ENCODE peak calls at places on chromosomes 1 and 21, in six cellular contexts. A is stomach, B is prostate gland, H is spleen, K is endothelial cell of umbilical vein, G is transverse colon. P is an unnamed sample.
A peak's percentile ranks its signal among the peaks of the same experiment; 100 is the strongest.

GRCh38 chr1:54794401-54795099 is 6.6 kb downstream of the TTC22 start:
- DNase-seq in H (peak; percentile 49), G (peak; percentile 81), K (no peak), B (peak; percentile 77), A (peak; percentile 53), P (no peak)

GRCh38 chr1:102466487-102466886 is 469.8 kb upstream of the OLFM3 start:
- DNase-seq in K (no peak), H (no peak), G (no peak), B (no peak), A (no peak), P (no peak)

GRCh38 chr1:97192872-97193572 is 471.4 kb downstream of the PTBP2 start:
- DNase-seq in K (peak; percentile 97), G (no peak), H (no peak), B (peak; percentile 34), A (peak; percentile 55), P (no peak)

GRCh38 chr1:70542856-70543255 is 131.8 kb downstream of the CTH start:
- DNase-seq in B (no peak), K (no peak), H (no peak), A (no peak), G (no peak), P (no peak)

GRCh38 chr21:21612446-21612845 is 614.2 kb downstream of the NCAM2 start:
- DNase-seq in A (no peak), K (peak; percentile 47), B (no peak), G (no peak), H (no peak), P (no peak)

GRCh38 chr1:1377540-1378205 is 2.7 kb upstream of the AURKAIP1 start:
- DNase-seq in H (no peak), G (no peak), A (no peak), K (no peak), B (no peak), P (no peak)

GRCh38 chr1:15756143-15757015 is 2.2 kb upstream of the FBLIM1 start:
- DNase-seq in A (peak; percentile 80), H (no peak), G (peak; percentile 87), K (peak; percentile 47), B (peak; percentile 55), P (no peak)

GRCh38 chr1:181021811-181022434 is 747 bp downstream of the STX6 start:
- DNase-seq in K (peak; percentile 96), G (peak; percentile 62), A (no peak), B (peak; percentile 70), H (peak; percentile 88), P (peak; percentile 82)

GRCh38 chr1:27873671-27874384 is 1.5 kb downstream of the THEMIS2 start:
- DNase-seq in K (peak; percentile 57), A (no peak), H (peak; percentile 91), G (peak; percentile 47), B (no peak), P (peak; percentile 75)

GRCh38 chr1:81801032-81801833 is 499 bp downstream of the ADGRL2 start:
- DNase-seq in K (peak; percentile 91), A (peak; percentile 68), G (peak; percentile 60), B (peak; percentile 91), H (peak; percentile 80), P (peak; percentile 93)

GRCh38 chr1:63557365-63557987 is 34.2 kb downstream of the EFCAB7 start:
- DNase-seq in G (peak; percentile 31), B (no peak), A (no peak), K (peak; percentile 52), H (no peak), P (no peak)

GRCh38 chr1:201563406-201563780 is 24.5 kb downstream of the NAV1 start:
- DNase-seq in B (no peak), K (no peak), A (no peak), H (no peak), G (no peak), P (peak; percentile 41)

GRCh38 chr1:99975569-99975968 is 5.8 kb downstream of the SLC35A3 start:
- DNase-seq in H (no peak), K (no peak), G (peak; percentile 48), B (no peak), A (no peak), P (no peak)

GRCh38 chr1:39117985-39118384 is 86.5 kb upstream of the MACF1 start:
- DNase-seq in G (no peak), B (no peak), K (no peak), H (no peak), A (no peak), P (no peak)

GRCh38 chr1:175470591-175470990 is 272.8 kb downstream of the TNR start:
- DNase-seq in B (no peak), H (no peak), K (no peak), A (no peak), G (no peak), P (no peak)

GRCh38 chr1:64042331-64043100 is 160.9 kb upstream of the UBE2U start:
- DNase-seq in H (no peak), K (peak; percentile 43), G (no peak), B (peak; percentile 73), A (peak; percentile 57), P (peak; percentile 74)

GRCh38 chr1:223331301-223331700 is 32.7 kb downstream of the SUSD4 start:
- DNase-seq in K (no peak), A (no peak), H (no peak), G (no peak), B (no peak), P (no peak)

GRCh38 chr1:22470227-22470626 is 18.6 kb downstream of the ZBTB40 start:
- DNase-seq in B (no peak), G (no peak), H (no peak), K (no peak), A (no peak), P (no peak)

GRCh38 chr1:210407207-210407886 is 78.6 kb downstream of the HHAT start:
- DNase-seq in H (peak; percentile 84), G (peak; percentile 76), B (peak; percentile 65), K (peak; percentile 61), A (peak; percentile 77), P (peak; percentile 74)

GRCh38 chr1:226820935-226821718 is 49.3 kb upstream of the PSEN2 start:
- DNase-seq in G (peak; percentile 72), B (peak; percentile 24), K (peak; percentile 96), A (peak; percentile 52), H (no peak), P (peak; percentile 99)

GRCh38 chr1:86062458-86062857 is 94.1 kb downstream of the COL24A1 start:
- DNase-seq in K (peak; percentile 8), B (no peak), A (no peak), H (no peak), G (no peak), P (no peak)

GRCh38 chr1:110011527-110012041 is 22.8 kb upstream of the STRIP1 start:
- DNase-seq in B (peak; percentile 43), G (peak; percentile 50), K (peak; percentile 49), H (no peak), A (peak; percentile 33), P (no peak)

GRCh38 chr1:20472860-20473711 is 12.9 kb downstream of the CAMK2N1 start:
- DNase-seq in G (peak; percentile 56), B (no peak), A (peak; percentile 50), K (peak; percentile 62), H (no peak), P (peak; percentile 80)

GRCh38 chr1:92184632-92185031 is 33.1 kb upstream of the C1orf146 start:
- DNase-seq in K (no peak), G (no peak), H (no peak), B (no peak), A (no peak), P (no peak)

GRCh38 chr1:168234846-168235547 is 9.2 kb downstream of the SFT2D2 start:
- DNase-seq in B (no peak), H (no peak), K (peak; percentile 64), G (no peak), A (no peak), P (no peak)

DNA sequence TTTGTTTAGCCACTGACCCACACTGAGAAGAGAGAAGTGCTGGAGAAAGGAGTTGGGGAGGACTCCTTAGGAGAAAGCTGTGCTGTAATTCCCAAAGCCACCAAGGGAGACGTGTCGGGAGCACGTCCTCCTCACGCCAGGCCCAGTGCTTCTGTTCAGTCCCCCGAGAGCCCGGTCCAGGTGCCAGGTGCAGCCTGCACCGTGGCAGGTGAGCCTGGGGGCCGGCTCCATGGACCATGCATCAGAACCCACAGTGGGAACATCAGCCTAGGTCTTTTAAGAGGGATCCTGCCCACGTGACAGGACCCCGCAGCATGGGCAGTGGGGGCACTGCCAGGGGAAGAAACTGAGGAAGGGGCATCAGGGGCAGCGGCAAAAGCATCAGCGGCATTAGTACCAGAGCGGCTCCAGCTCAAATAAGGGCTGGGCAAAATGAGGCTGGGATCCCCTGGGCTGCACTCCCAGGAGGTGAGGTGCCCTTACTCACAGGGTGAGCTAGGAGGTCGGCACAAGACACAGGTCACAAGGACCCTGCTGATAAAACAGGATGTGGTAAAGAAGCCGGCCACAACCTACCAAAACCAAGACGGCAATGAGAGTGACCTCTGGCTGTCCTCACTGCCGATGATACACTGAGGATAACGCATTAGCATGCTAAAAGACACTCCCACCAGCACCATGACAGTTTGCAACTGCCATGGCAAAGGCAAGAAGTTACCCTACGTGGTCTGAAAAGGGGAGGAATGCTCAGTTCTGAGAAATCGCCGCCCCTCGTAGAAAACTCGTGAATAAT is 24.6 kb upstream of the PRDM15 start:
- DNase-seq in G (no peak), A (no peak), H (no peak), B (no peak), K (no peak), P (peak; percentile 40)
- H3K36me3 ChIP-seq in G (no peaks in the 10 kb centered on the region), A (peaks cover 93% of the 10 kb centered on the region), H (peaks cover 69% of the 10 kb centered on the region), B (peaks cover 6% of the 10 kb centered on the region), K (peaks cover 18% of the 10 kb centered on the region), P (peaks cover 97% of the 10 kb centered on the region)

DNA sequence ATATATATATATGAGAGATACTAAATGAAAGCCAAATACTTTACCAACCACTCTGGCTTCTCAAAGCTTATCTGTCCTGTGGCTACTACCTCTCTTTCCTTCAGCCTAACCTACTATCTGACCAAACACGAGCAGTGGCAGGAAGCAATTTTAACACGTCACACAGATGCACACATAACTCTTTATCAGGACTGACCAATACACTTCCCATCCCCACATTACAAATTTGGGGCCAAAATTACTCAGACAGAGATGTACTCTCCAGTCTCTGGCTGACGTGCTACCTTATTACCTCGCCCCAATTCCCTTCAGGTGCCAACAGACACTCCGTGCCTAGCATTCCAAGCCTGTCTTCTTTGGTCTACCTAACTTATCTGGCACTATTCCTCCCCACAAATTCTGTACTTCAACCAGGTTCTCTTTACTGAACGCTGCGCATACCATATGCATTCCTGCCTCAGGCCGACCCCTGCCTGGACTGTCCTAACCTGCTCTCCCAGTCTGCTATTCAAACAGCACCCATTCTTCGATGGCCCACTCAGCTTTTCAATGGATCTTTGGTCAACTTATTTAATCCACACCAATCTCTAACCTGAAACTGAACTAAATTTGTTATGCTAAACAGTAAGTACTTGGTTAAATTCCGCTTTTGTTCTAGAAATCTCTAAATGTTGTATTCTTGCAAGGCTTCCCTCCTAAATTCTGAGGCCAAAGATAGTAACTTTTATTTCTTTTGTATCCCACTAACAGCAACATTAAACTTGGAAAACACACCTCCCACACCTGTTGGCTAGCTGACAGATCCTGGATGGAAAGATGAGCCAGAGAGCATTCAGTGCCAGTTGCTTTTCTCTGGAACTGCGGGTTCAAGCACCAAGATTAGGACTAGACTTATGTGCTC is 27.9 kb downstream of the RERE start:
- DNase-seq in A (no peak), K (no peak), B (peak; percentile 28), H (no peak), G (no peak), P (peak; percentile 35)
- TF ChIP-seq POLR2AphosphoS5 in A (no peak), K (no peak), B (peak; percentile 13), H (no peak), G (no peak), P (no peak)

GRCh38 chr1:98783821-98784220 is 122.3 kb downstream of the SNX7 start:
- DNase-seq in G (no peak), B (no peak), H (no peak), A (no peak), K (no peak), P (peak; percentile 58)

GRCh38 chr1:98781906-98782305 is 120.4 kb downstream of the SNX7 start:
- DNase-seq in H (no peak), G (no peak), A (no peak), B (no peak), K (no peak), P (no peak)
- H3K36me3 ChIP-seq in H (no peaks in the 10 kb centered on the region), G (no peaks in the 10 kb centered on the region), A (no peaks in the 10 kb centered on the region), B (no peaks in the 10 kb centered on the region), K (no peaks in the 10 kb centered on the region), P (no peaks in the 10 kb centered on the region)

GRCh38 chr1:233707153-233707905 is 93.4 kb downstream of the KCNK1 start:
- DNase-seq in H (no peak), K (no peak), G (no peak), A (peak; percentile 67), B (no peak), P (no peak)
- TF ChIP-seq POLR2AphosphoS5 in H (no peak), K (no peak), G (no peak), A (no peak), B (peak; percentile 40), P (no peak)